ENCODE peak calls at places on chromosomes 11 and 22, in ten cellular contexts. One of them, this sample, is unnamed.

GRCh38 chr11:124801636-124802312 is 1.6 kb upstream of the MSANTD2 start:
- DNase-seq in ovary: no peak
- DNase-seq in tibial nerve: no peak
- DNase-seq in IMR-90: peak
- DNase-seq in suprapubic skin: no peak
- DNase-seq in gastrocnemius medialis: no peak
- DNase-seq in Panc1: no peak
- DNase-seq in hepatocyte: no peak
- DNase-seq in colonic mucosa: no peak
- DNase-seq in heart left ventricle: no peak
- DNase-seq in this sample: no peak

GRCh38 chr11:114605370-114605769 is 9.8 kb upstream of the NXPE4 start:
- DNase-seq in IMR-90: no peak
- DNase-seq in heart left ventricle: no peak
- DNase-seq in gastrocnemius medialis: no peak
- DNase-seq in tibial nerve: no peak
- DNase-seq in ovary: no peak
- DNase-seq in hepatocyte: no peak
- DNase-seq in suprapubic skin: no peak
- DNase-seq in Panc1: no peak
- DNase-seq in colonic mucosa: peak
- DNase-seq in this sample: no peak

GRCh38 chr22:38652858-38653257 is 3.3 kb downstream of the FAM227A start:
- DNase-seq in ovary: no peak
- DNase-seq in IMR-90: no peak
- DNase-seq in suprapubic skin: no peak
- DNase-seq in colonic mucosa: peak
- DNase-seq in Panc1: no peak
- DNase-seq in heart left ventricle: no peak
- DNase-seq in tibial nerve: no peak
- DNase-seq in gastrocnemius medialis: no peak
- DNase-seq in hepatocyte: peak
- DNase-seq in this sample: no peak

GRCh38 chr22:29872145-29872893 is 10.7 kb upstream of the MTMR3 start:
- DNase-seq in hepatocyte: no peak
- DNase-seq in IMR-90: no peak
- DNase-seq in gastrocnemius medialis: peak
- DNase-seq in Panc1: no peak
- DNase-seq in colonic mucosa: no peak
- DNase-seq in ovary: no peak
- DNase-seq in suprapubic skin: no peak
- DNase-seq in heart left ventricle: peak
- DNase-seq in tibial nerve: no peak
- DNase-seq in this sample: no peak

GRCh38 chr11:93567406-93567819 is 24.2 kb upstream of the SMCO4 start:
- DNase-seq in colonic mucosa: peak
- DNase-seq in hepatocyte: no peak
- DNase-seq in ovary: peak
- DNase-seq in gastrocnemius medialis: peak
- DNase-seq in IMR-90: no peak
- DNase-seq in tibial nerve: peak
- DNase-seq in Panc1: no peak
- DNase-seq in heart left ventricle: peak
- DNase-seq in suprapubic skin: no peak
- DNase-seq in this sample: peak

GRCh38 chr11:113626736-113627135 is 79.4 kb downstream of the TMPRSS5 start:
- DNase-seq in IMR-90: no peak
- DNase-seq in heart left ventricle: no peak
- DNase-seq in ovary: no peak
- DNase-seq in Panc1: no peak
- DNase-seq in suprapubic skin: no peak
- DNase-seq in hepatocyte: no peak
- DNase-seq in colonic mucosa: no peak
- DNase-seq in tibial nerve: no peak
- DNase-seq in gastrocnemius medialis: no peak
- DNase-seq in this sample: no peak

GRCh38 chr11:85806876-85807275 is 4.1 kb downstream of the SYTL2 start:
- DNase-seq in hepatocyte: no peak
- DNase-seq in tibial nerve: no peak
- DNase-seq in suprapubic skin: no peak
- DNase-seq in Panc1: no peak
- DNase-seq in gastrocnemius medialis: no peak
- DNase-seq in IMR-90: no peak
- DNase-seq in colonic mucosa: no peak
- DNase-seq in heart left ventricle: no peak
- DNase-seq in ovary: no peak
- DNase-seq in this sample: no peak

GRCh38 chr11:114482114-114482513 is 42.8 kb downstream of the REXO2 start:
- DNase-seq in heart left ventricle: no peak
- DNase-seq in gastrocnemius medialis: no peak
- DNase-seq in Panc1: no peak
- DNase-seq in hepatocyte: no peak
- DNase-seq in colonic mucosa: no peak
- DNase-seq in IMR-90: no peak
- DNase-seq in ovary: no peak
- DNase-seq in suprapubic skin: no peak
- DNase-seq in tibial nerve: no peak
- DNase-seq in this sample: no peak

GRCh38 chr22:48605856-48606255 is 1221.8 kb downstream of the BRD1 start:
- DNase-seq in gastrocnemius medialis: no peak
- DNase-seq in colonic mucosa: no peak
- DNase-seq in tibial nerve: no peak
- DNase-seq in suprapubic skin: no peak
- DNase-seq in ovary: peak
- DNase-seq in Panc1: no peak
- DNase-seq in hepatocyte: peak
- DNase-seq in heart left ventricle: no peak
- DNase-seq in IMR-90: no peak
- DNase-seq in this sample: peak

GRCh38 chr11:65204143-65204542 is 22.4 kb downstream of the CAPN1 start:
- DNase-seq in IMR-90: no peak
- DNase-seq in ovary: no peak
- DNase-seq in heart left ventricle: no peak
- DNase-seq in tibial nerve: no peak
- DNase-seq in gastrocnemius medialis: no peak
- DNase-seq in colonic mucosa: no peak
- DNase-seq in hepatocyte: no peak
- DNase-seq in Panc1: no peak
- DNase-seq in suprapubic skin: peak
- DNase-seq in this sample: no peak

GRCh38 chr11:2862950-2863618 is 22.5 kb downstream of the CDKN1C start:
- DNase-seq in hepatocyte: no peak
- DNase-seq in heart left ventricle: no peak
- DNase-seq in colonic mucosa: no peak
- DNase-seq in tibial nerve: no peak
- DNase-seq in IMR-90: peak
- DNase-seq in Panc1: no peak
- DNase-seq in gastrocnemius medialis: no peak
- DNase-seq in ovary: no peak
- DNase-seq in suprapubic skin: no peak
- DNase-seq in this sample: no peak

GRCh38 chr22:44317163-44317455 is 4.4 kb upstream of the SHISAL1 start:
- DNase-seq in hepatocyte: no peak
- DNase-seq in Panc1: no peak
- DNase-seq in ovary: no peak
- DNase-seq in colonic mucosa: no peak
- DNase-seq in tibial nerve: no peak
- DNase-seq in suprapubic skin: no peak
- DNase-seq in heart left ventricle: no peak
- DNase-seq in IMR-90: no peak
- DNase-seq in gastrocnemius medialis: no peak
- DNase-seq in this sample: no peak

GRCh38 chr11:86896486-86896885 is 58.7 kb downstream of the FZD4 start:
- DNase-seq in hepatocyte: no peak
- DNase-seq in tibial nerve: no peak
- DNase-seq in ovary: no peak
- DNase-seq in colonic mucosa: no peak
- DNase-seq in IMR-90: peak
- DNase-seq in suprapubic skin: no peak
- DNase-seq in heart left ventricle: peak
- DNase-seq in Panc1: no peak
- DNase-seq in gastrocnemius medialis: no peak
- DNase-seq in this sample: no peak

GRCh38 chr22:43343262-43343988 is at the start of gene SCUBE1:
- DNase-seq in IMR-90: no peak
- DNase-seq in hepatocyte: peak
- DNase-seq in ovary: peak
- DNase-seq in tibial nerve: peak
- DNase-seq in suprapubic skin: no peak
- DNase-seq in colonic mucosa: peak
- DNase-seq in gastrocnemius medialis: no peak
- DNase-seq in Panc1: no peak
- DNase-seq in heart left ventricle: peak
- DNase-seq in this sample: peak

GRCh38 chr11:8838248-8838647 is 72.7 kb upstream of the AKIP1 start:
- DNase-seq in tibial nerve: peak
- DNase-seq in suprapubic skin: peak
- DNase-seq in ovary: no peak
- DNase-seq in heart left ventricle: no peak
- DNase-seq in colonic mucosa: no peak
- DNase-seq in hepatocyte: no peak
- DNase-seq in gastrocnemius medialis: no peak
- DNase-seq in IMR-90: peak
- DNase-seq in Panc1: no peak
- DNase-seq in this sample: no peak
- H3K27ac ChIP-seq in tibial nerve: peak
- H3K27ac ChIP-seq in suprapubic skin: peak
- H3K27ac ChIP-seq in ovary: peak
- H3K27ac ChIP-seq in heart left ventricle: peak
- H3K27ac ChIP-seq in colonic mucosa: no peak
- H3K27ac ChIP-seq in hepatocyte: peak
- H3K27ac ChIP-seq in gastrocnemius medialis: peak
- H3K27ac ChIP-seq in IMR-90: peak
- H3K27ac ChIP-seq in Panc1: peak
- H3K27ac ChIP-seq in this sample: peak

DNA sequence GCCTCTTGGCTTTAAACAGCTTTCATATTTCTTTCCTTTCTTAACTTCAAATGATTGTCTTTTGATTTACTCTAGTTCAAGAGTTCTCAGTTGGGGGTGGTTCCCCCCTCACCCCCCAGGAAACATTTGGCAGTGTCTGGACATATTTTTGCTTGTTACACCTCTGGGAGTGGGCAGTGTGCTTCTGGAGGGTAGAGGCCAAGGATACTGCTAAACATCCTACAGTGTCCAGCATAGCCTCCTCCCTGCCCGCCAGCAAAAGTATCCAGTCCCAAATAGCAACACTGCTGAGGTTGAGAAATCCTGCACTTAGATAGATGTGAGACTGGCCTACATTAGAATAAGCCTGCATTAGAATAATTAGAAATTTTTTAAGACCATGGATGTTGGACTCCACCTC is 3.2 kb downstream of the PPP6R3 start:
- DNase-seq in IMR-90: no peak
- DNase-seq in ovary: no peak
- DNase-seq in heart left ventricle: no peak
- DNase-seq in tibial nerve: no peak
- DNase-seq in colonic mucosa: no peak
- DNase-seq in suprapubic skin: peak
- DNase-seq in hepatocyte: no peak
- DNase-seq in Panc1: no peak
- DNase-seq in gastrocnemius medialis: no peak
- DNase-seq in this sample: no peak
- H3K4me3 ChIP-seq in IMR-90: no peak
- H3K4me3 ChIP-seq in ovary: no peak
- H3K4me3 ChIP-seq in heart left ventricle: no peak
- H3K4me3 ChIP-seq in tibial nerve: no peak
- H3K4me3 ChIP-seq in colonic mucosa: no peak
- H3K4me3 ChIP-seq in suprapubic skin: no peak
- H3K4me3 ChIP-seq in hepatocyte: no peak
- H3K4me3 ChIP-seq in Panc1: no peak
- H3K4me3 ChIP-seq in gastrocnemius medialis: peak
- H3K4me3 ChIP-seq in this sample: no peak

DNA sequence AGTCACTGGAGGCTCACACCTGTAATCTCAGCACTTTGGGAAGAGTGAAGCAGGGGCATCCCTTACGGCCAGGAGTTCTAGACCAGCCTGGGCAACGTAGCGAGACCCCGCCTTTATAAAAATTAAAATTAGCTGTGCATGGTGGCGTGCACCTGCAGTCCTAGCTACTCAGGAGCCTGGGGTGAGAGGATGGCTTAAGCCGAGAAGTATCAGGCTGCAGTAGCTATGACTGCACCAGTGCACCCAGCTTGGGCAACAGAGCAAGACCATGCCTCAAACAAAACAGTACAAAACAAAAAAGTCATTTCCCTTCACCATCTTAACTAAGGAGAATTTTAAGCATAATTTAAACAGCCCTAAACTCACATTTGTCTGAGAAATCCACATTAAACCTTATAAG is 23.2 kb upstream of the TFIP11 start:
- DNase-seq in gastrocnemius medialis: no peak
- DNase-seq in tibial nerve: no peak
- DNase-seq in colonic mucosa: no peak
- DNase-seq in suprapubic skin: no peak
- DNase-seq in IMR-90: no peak
- DNase-seq in hepatocyte: no peak
- DNase-seq in Panc1: no peak
- DNase-seq in ovary: no peak
- DNase-seq in heart left ventricle: no peak
- DNase-seq in this sample: no peak
- H3K27ac ChIP-seq in gastrocnemius medialis: peak
- H3K27ac ChIP-seq in tibial nerve: peak
- H3K27ac ChIP-seq in colonic mucosa: no peak
- H3K27ac ChIP-seq in suprapubic skin: peak
- H3K27ac ChIP-seq in IMR-90: no peak
- H3K27ac ChIP-seq in hepatocyte: no peak
- H3K27ac ChIP-seq in Panc1: no peak
- H3K27ac ChIP-seq in ovary: no peak
- H3K27ac ChIP-seq in heart left ventricle: peak
- H3K27ac ChIP-seq in this sample: no peak

DNA sequence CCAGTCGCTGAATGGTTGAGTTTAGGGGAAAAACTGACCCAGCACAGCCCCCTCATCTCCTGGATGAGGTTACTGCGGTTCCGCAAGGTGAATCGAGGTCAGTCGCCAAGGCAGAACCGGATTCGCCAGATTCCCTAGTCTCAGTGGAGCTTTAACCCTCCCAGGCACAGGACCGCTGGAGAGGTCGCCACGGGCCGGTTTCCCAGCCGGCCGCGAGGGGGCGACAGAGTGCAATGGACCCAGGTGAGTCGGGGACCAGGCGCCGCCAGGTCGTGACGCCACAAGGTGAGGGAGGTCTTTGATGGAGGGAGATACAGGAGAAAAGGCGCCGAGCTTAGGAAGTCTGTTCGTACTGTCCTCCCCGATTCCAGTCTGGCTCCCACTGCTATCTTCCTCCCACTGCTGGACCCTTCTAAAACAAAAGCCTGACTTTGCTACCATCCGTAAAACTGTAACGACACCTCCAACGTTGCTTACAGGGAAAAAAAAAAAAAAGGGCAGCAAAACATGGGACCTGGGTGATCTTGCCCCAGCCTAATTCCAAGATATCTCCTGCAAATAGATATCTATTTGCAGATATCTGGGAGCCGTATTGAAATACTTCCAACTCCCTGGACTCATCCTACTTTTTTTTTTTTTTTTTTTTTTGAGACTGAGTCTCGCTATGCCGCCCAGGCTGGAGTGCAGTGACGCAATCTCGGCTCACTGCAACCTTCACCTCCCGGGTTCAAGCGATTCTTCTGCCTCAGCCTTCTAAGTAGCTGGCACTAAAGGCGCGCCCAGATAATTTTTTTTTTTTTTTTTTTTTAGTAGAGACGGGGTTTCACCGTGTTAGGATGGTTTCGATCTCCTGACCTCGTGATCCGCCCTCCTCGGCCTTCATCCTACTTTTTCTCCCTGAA is 1.4 kb upstream of the GGA1 start:
- DNase-seq in gastrocnemius medialis: peak
- DNase-seq in ovary: peak
- DNase-seq in hepatocyte: peak
- DNase-seq in colonic mucosa: peak
- DNase-seq in suprapubic skin: peak
- DNase-seq in IMR-90: peak
- DNase-seq in Panc1: peak
- DNase-seq in heart left ventricle: peak
- DNase-seq in tibial nerve: peak
- DNase-seq in this sample: peak
- H3K4me3 ChIP-seq in gastrocnemius medialis: peak
- H3K4me3 ChIP-seq in ovary: peak
- H3K4me3 ChIP-seq in hepatocyte: no peak
- H3K4me3 ChIP-seq in colonic mucosa: peak
- H3K4me3 ChIP-seq in suprapubic skin: peak
- H3K4me3 ChIP-seq in IMR-90: peak
- H3K4me3 ChIP-seq in Panc1: peak
- H3K4me3 ChIP-seq in heart left ventricle: peak
- H3K4me3 ChIP-seq in tibial nerve: peak
- H3K4me3 ChIP-seq in this sample: no peak